ENCODE peak calls at places on chromosomes 6 and 20, in nine cellular contexts. K is activated T-cell treated with anti-CD3 and anti-CD28 coated beads for 48 hours; C is epithelial cell of esophagus; Y is NCI-H1092 treated with DMSO at 0.1 percent for 48 hours; E is naive thymus-derived CD4-positive, alpha-beta T cell; Z is heart right ventricle; X is Daoy; I is activated naive CD4-positive, alpha-beta T cell treated with Interleukin-2 at 50 U/mL for 16 hours; V is CD4-positive, alpha-beta memory T cell. P is an unnamed sample.

GRCh38 chr20:31712564-31713311 is 9.9 kb downstream of the BCL2L1 start:
- DNase-seq in K (no peak), C (peak; percentile 79), Y (no peak), E (no peak), Z (peak; percentile 91), X (peak; percentile 93), I (no peak), V (no peak), P (no peak)

GRCh38 chr6:26205625-26206574 is 118.7 kb downstream of the HFE start:
- DNase-seq in K (no peak), C (peak; percentile 72), Y (peak; percentile 40), E (no peak), Z (no peak), X (peak; percentile 86), I (no peak), V (no peak), P (no peak)

GRCh38 chr20:61951695-61952533 is 113.8 kb downstream of the TAF4 start:
- DNase-seq in K (no peak), C (no peak), Y (no peak), E (no peak), Z (no peak), X (no peak), I (no peak), V (no peak), P (no peak)

GRCh38 chr6:1609662-1610496 is at the start of gene FOXC1:
- DNase-seq in K (peak; percentile 49), C (peak; percentile 92), Y (peak; percentile 39), E (no peak), Z (peak; percentile 92), X (peak; percentile 93), I (peak; percentile 43), V (peak; percentile 13), P (peak; percentile 68)

GRCh38 chr6:34055223-34055933 is 90.5 kb downstream of the GRM4 start:
- DNase-seq in K (peak; percentile 57), C (peak; percentile 68), Y (peak; percentile 41), E (peak; percentile 60), Z (peak; percentile 34), X (peak; percentile 83), I (peak; percentile 65), V (peak; percentile 46), P (no peak)

GRCh38 chr20:59123011-59123676 is 40.5 kb upstream of the ZNF831 start:
- DNase-seq in K (no peak), C (no peak), Y (no peak), E (peak; percentile 84), Z (no peak), X (no peak), I (peak; percentile 59), V (peak; percentile 85), P (no peak)

GRCh38 chr20:32436142-32436861 is 78.2 kb downstream of the ASXL1 start:
- DNase-seq in K (no peak), C (no peak), Y (no peak), E (no peak), Z (no peak), X (no peak), I (no peak), V (no peak), P (no peak)

GRCh38 chr6:37168809-37169457 is 1.0 kb upstream of the PIM1 start:
- DNase-seq in K (no peak), C (peak; percentile 61), Y (peak; percentile 71), E (peak; percentile 35), Z (no peak), X (no peak), I (peak; percentile 48), V (peak; percentile 33), P (no peak)

GRCh38 chr6:113526995-113527394 is 330.1 kb upstream of the MARCKS start:
- DNase-seq in K (no peak), C (peak; percentile 39), Y (no peak), E (no peak), Z (peak; percentile 9), X (no peak), I (no peak), V (no peak), P (no peak)

GRCh38 chr6:155883334-155883731 is 427.7 kb upstream of the NOX3 start:
- DNase-seq in K (no peak), C (no peak), Y (no peak), E (no peak), Z (no peak), X (no peak), I (no peak), V (no peak), P (no peak)